ENCODE peak calls at places on chromosomes 3 and 15, in five cellular contexts. W, R, K, E and C are unnamed samples.

GRCh38 chr15:59999558-60000112 is 4.5 kb upstream of the FOXB1 start:
- DNase-seq in W (no peak), R (no peak), E (no peak), K (no peak), C (no peak)

GRCh38 chr15:85312486-85312885 is 67.9 kb upstream of the AKAP13 start:
- DNase-seq in R (peak), W (peak), E (no peak), K (no peak), C (peak)

GRCh38 chr15:41870689-41871081 is 23.2 kb downstream of the SPTBN5 start:
- DNase-seq in K (peak), E (no peak), W (peak), R (peak), C (no peak)

GRCh38 chr15:81216411-81216810 is 19.7 kb downstream of the IL16 start:
- DNase-seq in W (peak), K (no peak), E (no peak), R (no peak), C (no peak)

GRCh38 chr3:16066975-16067374 is 107.5 kb upstream of the GALNT15 start:
- DNase-seq in R (peak), K (no peak), E (no peak), W (peak), C (no peak)

GRCh38 chr15:29812384-29812694 is 9.9 kb downstream of the TJP1 start:
- DNase-seq in E (no peak), K (no peak), W (peak), R (peak), C (no peak)

GRCh38 chr3:52452126-52452525 is 1.7 kb downstream of the TNNC1 start:
- DNase-seq in E (no peak), K (no peak), R (no peak), W (no peak), C (no peak)

GRCh38 chr3:182644800-182645433 is 148.4 kb upstream of the ATP11B start:
- DNase-seq in W (no peak), K (no peak), E (no peak), R (no peak), C (no peak)

GRCh38 chr3:194138098-194138474 is 2.1 kb downstream of the HES1 start:
- DNase-seq in E (no peak), K (no peak), R (no peak), W (no peak), C (no peak)

GRCh38 chr3:134804508-134805480 is 9.7 kb downstream of the EPHB1 start:
- DNase-seq in R (no peak), K (peak), E (no peak), W (no peak), C (no peak)

GRCh38 chr15:28111552-28111951 is 12.4 kb upstream of the OCA2 start:
- DNase-seq in E (no peak), K (peak), R (no peak), W (no peak), C (no peak)

GRCh38 chr3:192514081-192514753 is 213.1 kb downstream of the FGF12 start:
- DNase-seq in K (no peak), W (peak), E (peak), R (no peak), C (peak)

GRCh38 chr3:138381950-138382715 is 33.8 kb downstream of the MRAS start:
- DNase-seq in E (no peak), K (no peak), W (peak), R (peak), C (no peak)

GRCh38 chr3:111246967-111247760 is 175.5 kb downstream of the NECTIN3 start:
- DNase-seq in R (peak), E (no peak), K (no peak), W (peak), C (no peak)

GRCh38 chr3:50237754-50238548 is 1.9 kb downstream of the GNAI2 start:
- DNase-seq in E (peak), W (peak), K (peak), R (peak), C (peak)

GRCh38 chr3:82461049-82461889 is 699.8 kb upstream of the GBE1 start:
- DNase-seq in K (no peak), E (no peak), R (no peak), W (no peak), C (no peak)

GRCh38 chr3:164418426-164418825 is 659.9 kb downstream of the SI start:
- DNase-seq in W (no peak), K (no peak), E (no peak), R (no peak), C (no peak)

GRCh38 chr15:32833323-32833944 is 115.6 kb downstream of the GREM1 start:
- DNase-seq in K (no peak), W (no peak), R (peak), E (no peak), C (no peak)

GRCh38 chr15:83092309-83092976 is 15.0 kb upstream of the TM6SF1 start:
- DNase-seq in K (no peak), W (peak), E (no peak), R (peak), C (peak)

GRCh38 chr3:123084738-123085237 is 18.0 kb downstream of the PDIA5 start:
- DNase-seq in K (no peak), E (no peak), W (no peak), R (peak), C (no peak)

DNA sequence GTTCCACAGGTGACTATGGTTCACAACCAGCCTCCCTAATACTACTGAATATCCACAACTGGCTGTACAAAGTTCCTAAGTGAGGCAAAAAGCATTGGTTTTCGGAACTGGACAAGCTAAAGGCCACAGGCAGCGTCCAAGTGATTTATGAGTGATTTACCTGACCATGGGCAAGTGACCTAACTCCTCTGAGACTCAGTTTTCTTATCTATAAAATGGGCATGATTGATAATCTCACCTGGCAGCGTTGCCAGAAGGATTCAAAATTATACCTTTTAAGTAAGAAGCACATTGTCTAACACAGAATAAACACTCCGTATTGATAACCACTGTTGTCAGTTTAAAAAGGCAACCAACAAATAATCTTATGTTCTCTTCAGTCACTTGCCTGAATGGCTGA is 29.8 kb downstream of the ADAMTS9 start:
- DNase-seq in E (no peak), R (no peak), W (no peak), K (no peak), C (no peak)
- TF ChIP-seq CTCF in E (no peak), R (no peak), W (no peak), K (no peak), C (no peak)

GRCh38 chr3:177626014-177626413 is 428.7 kb upstream of the TBL1XR1 start:
- DNase-seq in R (no peak), E (no peak), K (no peak), W (peak), C (no peak)

GRCh38 chr3:177622520-177622919 is 425.2 kb upstream of the TBL1XR1 start:
- DNase-seq in R (no peak), W (no peak), E (no peak), K (no peak), C (no peak)

GRCh38 chr3:177629276-177629675 is 432.0 kb upstream of the TBL1XR1 start:
- DNase-seq in K (no peak), R (no peak), E (no peak), W (peak), C (no peak)

GRCh38 chr3:177622982-177623617 is 425.8 kb upstream of the TBL1XR1 start:
- DNase-seq in E (no peak), R (no peak), K (no peak), W (no peak), C (no peak)

GRCh38 chr3:177624523-177625495 is 427.5 kb upstream of the TBL1XR1 start:
- DNase-seq in R (no peak), K (no peak), E (no peak), W (no peak), C (no peak)
- TF ChIP-seq CTCF in R (no peak), K (no peak), E (no peak), W (no peak), C (no peak)

GRCh38 chr15:63146684-63147083 is 10.6 kb downstream of the RPS27L start:
- DNase-seq in K (no peak), E (no peak), R (peak), W (peak), C (no peak)
- TF ChIP-seq CTCF in K (no peak), E (no peak), R (peak), W (peak), C (no peak)

GRCh38 chr3:157088506-157089454 is 71.2 kb downstream of the CCNL1 start:
- DNase-seq in W (peak), R (peak), E (peak), K (peak), C (peak)
- TF ChIP-seq CTCF in W (peak), R (peak), E (no peak), K (no peak), C (no peak)

DNA sequence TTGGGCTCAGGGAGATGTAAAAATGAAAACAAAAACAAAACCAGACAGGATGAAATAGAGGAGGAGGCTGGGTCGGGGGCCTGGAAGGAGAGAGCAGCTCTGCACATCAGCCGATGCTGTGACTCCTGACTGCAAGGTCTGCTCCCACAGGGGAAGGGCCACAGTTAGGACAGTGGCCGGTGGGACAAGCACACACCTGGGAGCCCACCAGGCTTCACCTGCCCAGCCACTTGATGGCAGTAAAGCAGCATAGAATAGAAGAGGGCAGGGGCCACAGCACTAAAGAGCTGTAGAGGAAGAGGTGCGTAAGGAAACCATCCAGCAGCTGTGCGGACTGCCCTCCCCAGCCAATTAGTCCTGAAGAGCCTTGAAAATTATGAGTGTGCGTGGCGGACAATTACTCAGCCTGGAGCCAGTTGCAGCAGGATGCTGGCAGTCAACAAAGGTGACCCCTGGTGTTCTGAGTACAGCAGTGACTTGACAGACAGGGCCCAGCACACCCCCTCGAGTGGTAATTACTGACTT is 29.8 kb downstream of the ALS2CL start:
- DNase-seq in K (no peak), E (no peak), R (peak), W (no peak), C (peak)
- TF ChIP-seq CTCF in K (no peak), E (no peak), R (peak), W (no peak), C (no peak)

GRCh38 chr15:61112231-61112630 is 116.9 kb downstream of the RORA start:
- DNase-seq in E (peak), W (no peak), K (no peak), R (no peak), C (no peak)
- TF ChIP-seq CTCF in E (peak), W (no peak), K (no peak), R (no peak), C (no peak)

GRCh38 chr15:75720787-75721461 is 8.3 kb upstream of the CSPG4 start:
- DNase-seq in R (no peak), K (no peak), W (no peak), E (no peak), C (peak)
- TF ChIP-seq CTCF in R (no peak), K (no peak), W (no peak), E (peak), C (peak)

DNA sequence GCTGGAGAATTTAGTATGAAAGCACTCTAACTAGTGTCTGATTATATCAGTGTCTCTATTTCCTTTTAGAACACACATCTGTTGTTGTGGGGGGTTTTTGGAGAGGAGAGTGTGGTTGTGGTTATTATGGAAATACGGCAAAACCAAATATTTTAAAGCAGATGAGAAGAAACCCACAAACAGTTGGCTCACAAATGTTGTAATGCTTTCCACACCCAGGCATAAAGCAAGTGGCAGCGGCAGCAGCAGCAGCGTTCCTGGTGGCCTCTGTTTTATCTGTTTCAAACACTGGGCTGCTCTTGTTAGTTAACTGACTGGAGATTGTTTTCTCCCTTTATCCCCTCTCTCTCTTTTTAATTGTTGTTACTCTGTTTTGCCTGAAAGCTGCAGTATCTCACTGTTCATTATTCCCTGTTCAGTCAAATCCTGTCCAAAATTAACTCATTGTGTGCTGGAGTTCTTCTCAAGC is 1045.5 kb upstream of the NR2F2 start:
- DNase-seq in K (no peak), R (peak), E (no peak), W (peak), C (no peak)
- TF ChIP-seq CTCF in K (no peak), R (peak), E (peak), W (peak), C (no peak)